ENCODE peak calls at places on chromosomes 3 and 15, in four cellular contexts. G, X, P and U are unnamed samples.

GRCh38 chr3:32870373-32871091 is 52.7 kb downstream of the TRIM71 start:
- DNase-seq in P (no peak), G (no peak), X (no peak), U (no peak)

GRCh38 chr3:129503387-129504010 is 24.9 kb upstream of the RHO start:
- DNase-seq in G (no peak), P (no peak), X (no peak), U (no peak)

GRCh38 chr15:27873825-27874224 is 225.3 kb downstream of the OCA2 start:
- DNase-seq in G (no peak), X (no peak), P (no peak), U (no peak)

GRCh38 chr15:59725172-59725486 is 36.0 kb upstream of the BNIP2 start:
- DNase-seq in X (no peak), G (no peak), P (no peak), U (no peak)

GRCh38 chr3:142595951-142596725 is at the start of gene PLS1:
- DNase-seq in X (peak; percentile 91), P (peak; percentile 71), G (peak; percentile 74), U (peak; percentile 94)

GRCh38 chr3:195040094-195040493 is 230.9 kb downstream of the XXYLT1 start:
- DNase-seq in P (no peak), X (no peak), G (no peak), U (peak; percentile 79)

GRCh38 chr3:550481-550880 is 353.9 kb downstream of the CHL1 start:
- DNase-seq in P (no peak), G (no peak), X (no peak), U (no peak)

GRCh38 chr3:156218353-156218744 is 98.0 kb downstream of the KCNAB1 start:
- DNase-seq in G (no peak), P (no peak), X (no peak), U (no peak)

GRCh38 chr3:150447631-150448465 is 39.8 kb downstream of the TSC22D2 start:
- DNase-seq in G (no peak), P (no peak), X (no peak), U (no peak)

DNA sequence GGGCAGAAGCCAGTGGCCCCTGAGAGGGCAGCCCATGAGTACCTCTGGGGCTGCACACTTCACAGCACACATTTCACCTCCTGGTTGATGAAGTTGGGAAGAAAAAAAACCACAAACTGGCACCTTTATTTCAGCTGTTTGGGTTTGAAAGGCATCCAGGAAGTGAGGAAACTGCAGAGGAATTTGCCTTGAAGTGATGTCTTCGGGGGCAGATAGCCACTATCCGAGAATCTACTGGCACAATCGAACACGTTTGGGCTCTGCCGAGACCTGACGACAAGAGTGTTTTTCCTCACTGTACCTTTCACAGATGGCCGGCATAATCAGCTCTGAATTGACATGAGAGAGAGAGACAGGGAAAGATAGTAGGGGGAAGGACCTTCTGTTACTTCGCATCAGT is 59.7 kb downstream of the LRIG1 start:
- DNase-seq in P (no peak), G (no peak), X (no peak), U (no peak)
- H3K4me1 ChIP-seq in P (peaks cover 64% of the 10 kb centered on the region), G (peaks cover 7% of the 10 kb centered on the region), X (peaks cover 18% of the 10 kb centered on the region), U (peaks cover 43% of the 10 kb centered on the region)

GRCh38 chr3:172313671-172314070 is 134.6 kb downstream of the GHSR start:
- DNase-seq in X (no peak), G (no peak), P (no peak), U (no peak)
- H3K36me3 ChIP-seq in X (no peaks in the 10 kb centered on the region), G (no peaks in the 10 kb centered on the region), P (peaks cover 35% of the 10 kb centered on the region), U (peaks cover 58% of the 10 kb centered on the region)

DNA sequence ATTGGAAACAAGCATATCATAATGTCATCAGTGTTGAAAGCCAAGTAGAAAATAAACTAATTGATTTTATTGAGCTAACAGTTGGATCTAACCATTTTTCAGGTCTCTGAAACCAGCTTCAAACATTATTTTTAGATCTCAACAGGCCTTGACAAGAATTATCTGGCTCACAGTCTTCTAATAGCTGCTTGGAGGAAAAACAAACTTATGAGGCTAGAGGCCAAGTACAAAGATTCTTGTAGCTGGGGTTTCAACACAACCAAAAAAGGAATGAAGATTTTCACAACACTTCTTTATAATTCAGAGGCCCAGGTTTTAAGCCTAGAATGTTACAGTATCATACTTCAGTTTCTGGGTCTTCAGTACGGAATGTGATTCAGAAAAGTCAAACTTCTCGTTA is 3.7 kb downstream of the SETMAR start:
- DNase-seq in P (no peak), X (no peak), G (no peak), U (no peak)
- H3K27ac ChIP-seq in P (peak overlapping the region; percentile 94), X (peak overlapping the region; percentile 67), G (no peak overlapping the region), U (peak overlapping the region; percentile 33)

DNA sequence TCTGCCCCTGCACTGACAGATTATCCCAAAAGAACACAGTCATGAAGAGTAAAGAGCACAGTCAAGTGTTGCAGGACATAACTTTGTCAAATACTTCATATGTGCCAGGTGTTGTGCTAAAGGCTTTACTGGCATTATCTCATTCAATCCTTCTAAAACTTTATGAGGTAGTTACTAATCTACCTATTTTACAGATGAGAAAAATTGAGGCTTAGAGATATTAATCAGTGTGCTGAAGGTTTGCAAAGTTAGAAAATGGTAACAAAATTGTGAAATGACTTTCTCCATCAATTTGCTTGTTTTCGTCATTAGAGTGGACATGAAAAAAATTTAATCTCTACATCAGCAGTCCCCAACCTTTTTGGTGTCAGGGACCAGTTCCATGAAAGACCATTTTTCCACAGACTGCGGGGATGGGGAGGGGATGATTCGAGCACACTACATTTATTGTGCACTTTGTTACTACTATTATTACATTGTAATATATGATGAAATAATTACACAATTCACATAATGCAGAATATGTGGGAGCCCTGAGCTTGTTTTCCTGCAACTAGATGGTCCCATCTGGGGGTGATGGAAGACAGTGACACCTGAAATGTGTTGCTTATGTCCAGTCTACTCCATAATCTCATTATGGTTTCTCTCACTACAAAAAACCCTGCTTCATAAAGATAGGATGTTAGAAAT is 8.6 kb upstream of the CAPN7 start:
- DNase-seq in P (no peak), G (no peak), X (no peak), U (no peak)
- H3K4me1 ChIP-seq in P (no peaks in the 10 kb centered on the region), G (no peaks in the 10 kb centered on the region), X (no peaks in the 10 kb centered on the region), U (no peaks in the 10 kb centered on the region)

GRCh38 chr3:182738583-182739514 is 54.5 kb upstream of the ATP11B start:
- DNase-seq in X (peak; percentile 34), P (no peak), G (no peak), U (no peak)

GRCh38 chr3:182735672-182736071 is 57.6 kb upstream of the ATP11B start:
- DNase-seq in G (no peak), P (no peak), X (no peak), U (no peak)

GRCh38 chr3:182741214-182741613 is 52.1 kb upstream of the ATP11B start:
- DNase-seq in G (no peak), X (no peak), P (no peak), U (no peak)

GRCh38 chr3:182740710-182741109 is 52.6 kb upstream of the ATP11B start:
- DNase-seq in G (no peak), X (peak; percentile 66), P (no peak), U (no peak)

DNA sequence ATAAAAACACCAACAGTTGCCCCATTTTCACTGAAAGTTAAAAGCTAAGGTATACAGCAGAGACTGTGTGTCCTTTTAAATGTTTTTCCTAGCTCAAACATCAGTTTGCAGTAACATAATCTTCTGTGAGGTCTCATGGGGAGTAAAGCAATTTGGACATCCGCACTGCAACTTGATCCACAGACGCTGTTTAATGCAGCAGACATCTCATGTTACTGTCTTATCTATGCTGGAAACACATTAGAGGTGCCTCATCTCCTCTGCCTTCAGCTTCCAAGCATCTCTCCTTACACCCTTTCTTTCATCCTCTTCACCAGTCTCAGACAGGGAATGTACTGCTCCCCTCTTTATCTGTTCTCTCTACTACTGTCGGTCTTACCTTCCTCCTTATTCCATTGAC is 53.7 kb upstream of the ATP11B start:
- DNase-seq in G (no peak), X (no peak), P (no peak), U (no peak)
- H3K36me3 ChIP-seq in G (no peaks in the 10 kb centered on the region), X (no peaks in the 10 kb centered on the region), P (no peaks in the 10 kb centered on the region), U (no peaks in the 10 kb centered on the region)

GRCh38 chr15:41629883-41630282 is 30.3 kb upstream of the MGA start:
- DNase-seq in P (no peak), G (no peak), X (no peak), U (no peak)
- H3K27ac ChIP-seq in P (no peak overlapping the region), G (no peak overlapping the region), X (no peak overlapping the region), U (no peak overlapping the region)